ENCODE peak calls at places on chromosomes 11 and 22, in four cellular contexts. One of them, this sample, is unnamed.

GRCh38 chr11:106950067-106950491 is 68.2 kb downstream of the GUCY1A2 start:
- DNase-seq in DMS 273 treated with DMSO at 0.1 percent for 48 hours: no peak
- DNase-seq in sciatic nerve: no peak
- DNase-seq in Calu3: no peak
- DNase-seq in this sample: no peak

GRCh38 chr11:19878520-19878919 is 165.9 kb downstream of the NAV2 start:
- DNase-seq in Calu3: no peak
- DNase-seq in DMS 273 treated with DMSO at 0.1 percent for 48 hours: no peak
- DNase-seq in sciatic nerve: no peak
- DNase-seq in this sample: no peak

GRCh38 chr11:3803726-3804510 is 4.4 kb upstream of the PGAP2 start:
- DNase-seq in Calu3: no peak
- DNase-seq in sciatic nerve: peak; percentile 18
- DNase-seq in DMS 273 treated with DMSO at 0.1 percent for 48 hours: no peak
- DNase-seq in this sample: no peak

GRCh38 chr11:130947481-130947880 is 31.2 kb upstream of the SNX19 start:
- DNase-seq in DMS 273 treated with DMSO at 0.1 percent for 48 hours: no peak
- DNase-seq in Calu3: no peak
- DNase-seq in sciatic nerve: no peak
- DNase-seq in this sample: no peak

GRCh38 chr22:44622147-44622427 is 79.9 kb upstream of the PRR5 start:
- DNase-seq in sciatic nerve: no peak
- DNase-seq in DMS 273 treated with DMSO at 0.1 percent for 48 hours: no peak
- DNase-seq in Calu3: peak; percentile 28
- DNase-seq in this sample: no peak

GRCh38 chr11:129333873-129334272 is 41.8 kb upstream of the BARX2 start:
- DNase-seq in sciatic nerve: no peak
- DNase-seq in DMS 273 treated with DMSO at 0.1 percent for 48 hours: no peak
- DNase-seq in Calu3: no peak
- DNase-seq in this sample: no peak

GRCh38 chr22:26681395-26681821 is 24.0 kb downstream of the MIAT start:
- DNase-seq in sciatic nerve: no peak
- DNase-seq in DMS 273 treated with DMSO at 0.1 percent for 48 hours: no peak
- DNase-seq in Calu3: no peak
- DNase-seq in this sample: no peak

GRCh38 chr22:38762607-38763006 is 6.8 kb upstream of the SUN2 start:
- DNase-seq in DMS 273 treated with DMSO at 0.1 percent for 48 hours: no peak
- DNase-seq in Calu3: no peak
- DNase-seq in sciatic nerve: no peak
- DNase-seq in this sample: no peak

GRCh38 chr22:19579880-19580279 is 55.7 kb upstream of the CLDN5 start:
- DNase-seq in Calu3: no peak
- DNase-seq in DMS 273 treated with DMSO at 0.1 percent for 48 hours: no peak
- DNase-seq in sciatic nerve: no peak
- DNase-seq in this sample: no peak

This sample was measured in coronary artery.